ENCODE peak calls at places on chromosome 1, in seven cellular contexts. One of them, this sample, is unnamed.
A peak's percentile ranks its signal among the peaks of the same experiment; 100 is the strongest.

GRCh38 chr1:975896-976683 is 5.8 kb downstream of the PERM1 start:
- DNase-seq in SK-N-SH: peak; percentile 92
- DNase-seq in OCI-LY7: peak; percentile 58
- DNase-seq in neural progenitor cell: peak; percentile 89
- DNase-seq in GM23248: peak; percentile 83
- DNase-seq in GM23338: peak; percentile 86
- DNase-seq in PC-3: peak; percentile 80
- DNase-seq in this sample: peak; percentile 90

GRCh38 chr1:71364236-71364635 is 283.4 kb upstream of the ZRANB2 start:
- DNase-seq in SK-N-SH: no peak
- DNase-seq in OCI-LY7: no peak
- DNase-seq in neural progenitor cell: no peak
- DNase-seq in GM23248: peak; percentile 22
- DNase-seq in GM23338: no peak
- DNase-seq in PC-3: no peak
- DNase-seq in this sample: no peak

GRCh38 chr1:2347409-2347785 is 44.0 kb downstream of the MORN1 start:
- DNase-seq in SK-N-SH: no peak
- DNase-seq in OCI-LY7: no peak
- DNase-seq in neural progenitor cell: no peak
- DNase-seq in GM23248: no peak
- DNase-seq in GM23338: no peak
- DNase-seq in PC-3: no peak
- DNase-seq in this sample: no peak

GRCh38 chr1:156926175-156926574 is 5.7 kb downstream of the LRRC71 start:
- DNase-seq in SK-N-SH: peak; percentile 78
- DNase-seq in OCI-LY7: no peak
- DNase-seq in neural progenitor cell: no peak
- DNase-seq in GM23248: peak; percentile 56
- DNase-seq in GM23338: no peak
- DNase-seq in PC-3: peak; percentile 98
- DNase-seq in this sample: peak; percentile 40

GRCh38 chr1:12180315-12180714 is 13.5 kb downstream of the TNFRSF1B start:
- DNase-seq in SK-N-SH: no peak
- DNase-seq in OCI-LY7: no peak
- DNase-seq in neural progenitor cell: no peak
- DNase-seq in GM23248: no peak
- DNase-seq in GM23338: no peak
- DNase-seq in PC-3: no peak
- DNase-seq in this sample: peak; percentile 47

GRCh38 chr1:115255154-115255553 is 82.9 kb downstream of the NGF start:
- DNase-seq in SK-N-SH: no peak
- DNase-seq in OCI-LY7: no peak
- DNase-seq in neural progenitor cell: no peak
- DNase-seq in GM23248: peak; percentile 58
- DNase-seq in GM23338: no peak
- DNase-seq in PC-3: no peak
- DNase-seq in this sample: no peak

GRCh38 chr1:10699470-10699835 is 97.0 kb downstream of the CASZ1 start:
- DNase-seq in SK-N-SH: no peak
- DNase-seq in OCI-LY7: no peak
- DNase-seq in neural progenitor cell: no peak
- DNase-seq in GM23248: no peak
- DNase-seq in GM23338: no peak
- DNase-seq in PC-3: peak; percentile 28
- DNase-seq in this sample: no peak

GRCh38 chr1:14377386-14377785 is 221.1 kb upstream of the KAZN start:
- DNase-seq in SK-N-SH: no peak
- DNase-seq in OCI-LY7: no peak
- DNase-seq in neural progenitor cell: no peak
- DNase-seq in GM23248: peak; percentile 81
- DNase-seq in GM23338: no peak
- DNase-seq in PC-3: peak; percentile 33
- DNase-seq in this sample: no peak

GRCh38 chr1:167518331-167518700 is at the start of gene CD247:
- DNase-seq in SK-N-SH: no peak
- DNase-seq in OCI-LY7: peak; percentile 53
- DNase-seq in neural progenitor cell: no peak
- DNase-seq in GM23248: no peak
- DNase-seq in GM23338: no peak
- DNase-seq in PC-3: no peak
- DNase-seq in this sample: no peak

GRCh38 chr1:205524794-205525101 is 20.3 kb downstream of the CDK18 start:
- DNase-seq in SK-N-SH: no peak
- DNase-seq in OCI-LY7: no peak
- DNase-seq in neural progenitor cell: no peak
- DNase-seq in GM23248: no peak
- DNase-seq in GM23338: no peak
- DNase-seq in PC-3: no peak
- DNase-seq in this sample: no peak

GRCh38 chr1:76268341-76268740 is 193.8 kb downstream of the ST6GALNAC3 start:
- DNase-seq in SK-N-SH: no peak
- DNase-seq in OCI-LY7: peak; percentile 15
- DNase-seq in neural progenitor cell: peak; percentile 64
- DNase-seq in GM23248: no peak
- DNase-seq in GM23338: no peak
- DNase-seq in PC-3: no peak
- DNase-seq in this sample: no peak

GRCh38 chr1:40140211-40140709 is 20.9 kb upstream of the RLF start:
- DNase-seq in SK-N-SH: no peak
- DNase-seq in OCI-LY7: no peak
- DNase-seq in neural progenitor cell: no peak
- DNase-seq in GM23248: peak; percentile 27
- DNase-seq in GM23338: peak; percentile 19
- DNase-seq in PC-3: peak; percentile 68
- DNase-seq in this sample: peak; percentile 16

GRCh38 chr1:179821524-179821923 is 56.1 kb downstream of the TOR1AIP2 start:
- DNase-seq in SK-N-SH: no peak
- DNase-seq in OCI-LY7: no peak
- DNase-seq in neural progenitor cell: no peak
- DNase-seq in GM23248: no peak
- DNase-seq in GM23338: no peak
- DNase-seq in PC-3: no peak
- DNase-seq in this sample: no peak

GRCh38 chr1:60034999-60035398 is 38.6 kb downstream of the C1orf87 start:
- DNase-seq in SK-N-SH: no peak
- DNase-seq in OCI-LY7: no peak
- DNase-seq in neural progenitor cell: no peak
- DNase-seq in GM23248: no peak
- DNase-seq in GM23338: no peak
- DNase-seq in PC-3: no peak
- DNase-seq in this sample: no peak

GRCh38 chr1:151472852-151473731 is 13.8 kb upstream of the POGZ start:
- DNase-seq in SK-N-SH: peak; percentile 82
- DNase-seq in OCI-LY7: no peak
- DNase-seq in neural progenitor cell: peak; percentile 65
- DNase-seq in GM23248: peak; percentile 56
- DNase-seq in GM23338: peak; percentile 89
- DNase-seq in PC-3: peak; percentile 43
- DNase-seq in this sample: peak; percentile 67

GRCh38 chr1:183461350-183461749 is 10.9 kb upstream of the SMG7 start:
- DNase-seq in SK-N-SH: no peak
- DNase-seq in OCI-LY7: no peak
- DNase-seq in neural progenitor cell: no peak
- DNase-seq in GM23248: peak; percentile 22
- DNase-seq in GM23338: peak; percentile 93
- DNase-seq in PC-3: peak; percentile 86
- DNase-seq in this sample: peak; percentile 51

GRCh38 chr1:180854001-180854400 is 58.7 kb upstream of the KIAA1614 start:
- DNase-seq in SK-N-SH: no peak
- DNase-seq in OCI-LY7: no peak
- DNase-seq in neural progenitor cell: peak; percentile 8
- DNase-seq in GM23248: no peak
- DNase-seq in GM23338: no peak
- DNase-seq in PC-3: no peak
- DNase-seq in this sample: no peak

GRCh38 chr1:112937070-112937469 is 18.9 kb downstream of the SLC16A1 start:
- DNase-seq in SK-N-SH: no peak
- DNase-seq in OCI-LY7: no peak
- DNase-seq in neural progenitor cell: no peak
- DNase-seq in GM23248: peak; percentile 82
- DNase-seq in GM23338: no peak
- DNase-seq in PC-3: no peak
- DNase-seq in this sample: no peak

GRCh38 chr1:211153932-211154331 is 20.0 kb upstream of the KCNH1 start:
- DNase-seq in SK-N-SH: no peak
- DNase-seq in OCI-LY7: no peak
- DNase-seq in neural progenitor cell: no peak
- DNase-seq in GM23248: no peak
- DNase-seq in GM23338: no peak
- DNase-seq in PC-3: no peak
- DNase-seq in this sample: no peak

GRCh38 chr1:33111965-33112364 is 31.0 kb downstream of the AZIN2 start:
- DNase-seq in SK-N-SH: peak; percentile 18
- DNase-seq in OCI-LY7: peak; percentile 43
- DNase-seq in neural progenitor cell: no peak
- DNase-seq in GM23248: peak; percentile 48
- DNase-seq in GM23338: no peak
- DNase-seq in PC-3: peak; percentile 54
- DNase-seq in this sample: no peak

DNA sequence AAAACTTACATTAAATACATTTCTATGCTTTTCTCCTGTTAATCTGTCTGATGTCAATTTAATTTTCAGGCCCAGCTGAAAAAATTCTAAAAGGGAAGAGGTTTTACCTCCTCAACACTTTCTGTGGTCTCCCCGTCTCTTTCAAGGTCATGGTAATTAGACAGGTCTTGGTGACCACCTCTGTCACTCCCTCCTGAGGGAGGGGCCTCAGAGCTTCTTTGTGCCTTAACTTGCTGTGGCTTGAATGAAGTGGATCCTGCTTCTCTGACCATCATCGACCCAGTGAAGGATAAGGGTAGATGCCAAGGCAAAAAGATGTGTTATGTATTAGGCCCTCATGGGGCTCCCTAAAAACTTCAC is 40.8 kb upstream of the OSBPL9 start:
- DNase-seq in SK-N-SH: no peak
- DNase-seq in OCI-LY7: no peak
- DNase-seq in neural progenitor cell: no peak
- DNase-seq in GM23248: no peak
- DNase-seq in GM23338: no peak
- DNase-seq in PC-3: no peak
- DNase-seq in this sample: no peak
- H3K4me1 ChIP-seq in SK-N-SH: peaks cover 7% of the 10 kb centered on the region
- H3K4me1 ChIP-seq in OCI-LY7: peaks cover 17% of the 10 kb centered on the region
- H3K4me1 ChIP-seq in neural progenitor cell: peaks cover 6% of the 10 kb centered on the region
- H3K4me1 ChIP-seq in GM23248: no peaks in the 10 kb centered on the region
- H3K4me1 ChIP-seq in GM23338: no peaks in the 10 kb centered on the region
- H3K4me1 ChIP-seq in PC-3: peaks cover 15% of the 10 kb centered on the region
- H3K4me1 ChIP-seq in this sample: no peaks in the 10 kb centered on the region

GRCh38 chr1:239550178-239550577 is 163.8 kb downstream of the CHRM3 start:
- DNase-seq in SK-N-SH: no peak
- DNase-seq in OCI-LY7: no peak
- DNase-seq in neural progenitor cell: no peak
- DNase-seq in GM23248: no peak
- DNase-seq in GM23338: no peak
- DNase-seq in PC-3: no peak
- DNase-seq in this sample: no peak
- TF ChIP-seq EZH2phosphoT487 in SK-N-SH: no peak
- TF ChIP-seq EZH2phosphoT487 in OCI-LY7: no peak
- TF ChIP-seq EZH2phosphoT487 in neural progenitor cell: no peak
- TF ChIP-seq EZH2phosphoT487 in GM23248: no peak
- TF ChIP-seq EZH2phosphoT487 in GM23338: no peak
- TF ChIP-seq EZH2phosphoT487 in PC-3: no peak
- TF ChIP-seq EZH2phosphoT487 in this sample: no peak

GRCh38 chr1:229623225-229623624 is 2.7 kb downstream of the TAF5L start:
- DNase-seq in SK-N-SH: no peak
- DNase-seq in OCI-LY7: no peak
- DNase-seq in neural progenitor cell: no peak
- DNase-seq in GM23248: no peak
- DNase-seq in GM23338: no peak
- DNase-seq in PC-3: no peak
- DNase-seq in this sample: no peak
- H3K4me2 ChIP-seq in SK-N-SH: no peak overlapping the region
- H3K4me2 ChIP-seq in OCI-LY7: peak overlapping the region; percentile 91
- H3K4me2 ChIP-seq in neural progenitor cell: no peak overlapping the region
- H3K4me2 ChIP-seq in GM23248: no peak overlapping the region
- H3K4me2 ChIP-seq in GM23338: no peak overlapping the region
- H3K4me2 ChIP-seq in PC-3: no peak overlapping the region
- H3K4me2 ChIP-seq in this sample: no peak overlapping the region

DNA sequence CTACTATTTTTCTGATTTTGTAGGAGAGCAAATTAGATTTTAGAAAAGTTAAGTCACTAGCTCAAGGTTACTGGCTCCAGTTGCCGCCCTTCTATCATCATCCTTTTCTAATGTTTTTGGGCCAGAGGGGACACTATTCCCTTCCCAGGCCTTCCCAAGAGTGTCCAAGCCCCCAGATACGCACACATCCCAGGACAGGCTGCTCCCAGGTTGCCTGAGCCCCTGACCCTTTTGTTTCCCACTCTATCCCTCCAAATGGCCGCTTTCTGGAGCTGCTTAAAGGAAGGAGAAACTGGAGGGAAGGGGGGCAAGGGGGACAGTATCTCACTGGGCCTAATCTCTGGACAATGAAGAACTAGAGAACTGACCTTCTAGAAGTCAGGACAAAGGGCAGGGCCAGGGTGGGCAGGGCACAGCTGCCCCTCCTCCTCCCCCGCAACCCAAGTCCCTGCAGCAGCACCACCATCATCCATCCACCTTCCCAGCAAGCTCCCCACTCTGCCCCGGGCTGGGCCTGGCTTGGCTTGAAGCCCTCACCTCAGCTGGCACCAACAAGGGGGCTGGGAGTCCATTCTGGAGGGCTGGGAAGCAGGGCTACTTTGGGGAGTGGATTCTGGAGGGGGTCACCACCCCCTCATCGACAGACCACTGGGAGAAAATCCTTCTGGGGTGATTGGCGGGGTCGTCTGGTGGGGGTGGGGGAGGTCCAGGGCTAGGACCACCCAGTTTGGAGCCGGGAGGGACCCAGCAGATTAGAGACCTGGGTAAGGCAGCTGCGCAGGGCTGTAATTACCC is 998 bp upstream of the MAP7D1 start:
- DNase-seq in SK-N-SH: peak; percentile 66
- DNase-seq in OCI-LY7: no peak
- DNase-seq in neural progenitor cell: peak; percentile 93
- DNase-seq in GM23248: peak; percentile 43
- DNase-seq in GM23338: peak; percentile 48
- DNase-seq in PC-3: no peak
- DNase-seq in this sample: peak; percentile 51
- H3K4me1 ChIP-seq in SK-N-SH: peaks cover 39% of the 10 kb centered on the region
- H3K4me1 ChIP-seq in OCI-LY7: peaks cover 72% of the 10 kb centered on the region
- H3K4me1 ChIP-seq in neural progenitor cell: peaks cover 40% of the 10 kb centered on the region
- H3K4me1 ChIP-seq in GM23248: peaks cover 49% of the 10 kb centered on the region
- H3K4me1 ChIP-seq in GM23338: peaks cover 39% of the 10 kb centered on the region
- H3K4me1 ChIP-seq in PC-3: peaks cover 48% of the 10 kb centered on the region
- H3K4me1 ChIP-seq in this sample: peaks cover 34% of the 10 kb centered on the region